ENCODE peak calls at places on chromosomes 1 and 21, in six cellular contexts. U, F, O, S, P and C are unnamed samples.

GRCh38 chr1:208254376-208254775 is 10.2 kb upstream of the PLXNA2 start:
- DNase-seq in P (no peak), U (no peak), F (no peak), S (no peak), O (no peak), C (no peak)

GRCh38 chr1:37861151-37861550 is 1.8 kb upstream of the MTF1 start:
- DNase-seq in F (peak), O (no peak), P (no peak), U (no peak), S (no peak), C (no peak)

GRCh38 chr1:238789916-238790667 is 596.3 kb upstream of the CHRM3 start:
- DNase-seq in O (peak), P (no peak), F (peak), S (no peak), U (no peak), C (no peak)

GRCh38 chr1:241579434-241579833 is 47.3 kb downstream of the KMO start:
- DNase-seq in P (no peak), S (no peak), F (no peak), O (no peak), U (no peak), C (no peak)

GRCh38 chr1:179313004-179313403 is 19.4 kb downstream of the SOAT1 start:
- DNase-seq in P (no peak), F (no peak), U (no peak), S (no peak), O (no peak), C (no peak)

GRCh38 chr1:1788646-1789431 is 10.6 kb upstream of the NADK start:
- DNase-seq in O (peak), S (peak), P (no peak), U (no peak), F (peak), C (no peak)

GRCh38 chr1:244296447-244296846 is 155.3 kb downstream of the ADSS2 start:
- DNase-seq in S (no peak), U (no peak), P (no peak), F (no peak), O (no peak), C (no peak)

GRCh38 chr1:245694476-245695195 is 539.9 kb downstream of the KIF26B start:
- DNase-seq in S (no peak), P (no peak), U (no peak), O (no peak), F (no peak), C (no peak)

GRCh38 chr21:41364308-41364707 is 2.5 kb downstream of the MX2 start:
- DNase-seq in S (no peak), F (peak), U (no peak), O (no peak), P (peak), C (no peak)

GRCh38 chr1:96865731-96866684 is 144.4 kb downstream of the PTBP2 start:
- DNase-seq in S (peak), O (no peak), U (no peak), P (no peak), F (peak), C (no peak)

GRCh38 chr1:97192872-97193572 is 471.4 kb downstream of the PTBP2 start:
- DNase-seq in S (peak), P (no peak), O (no peak), F (peak), U (no peak), C (no peak)

GRCh38 chr1:98045211-98046030 is 124.6 kb upstream of the DPYD start:
- DNase-seq in F (peak), U (no peak), O (peak), S (peak), P (no peak), C (no peak)

GRCh38 chr1:178341218-178341956 is 155.4 kb downstream of the CLEC20A start:
- DNase-seq in O (peak), P (peak), S (peak), U (peak), F (peak), C (no peak)

GRCh38 chr1:103900005-103900404 is 150.3 kb downstream of the AMY1C start:
- DNase-seq in O (no peak), P (no peak), F (no peak), U (no peak), S (no peak), C (no peak)

GRCh38 chr1:30757976-30758688 is 558 bp upstream of the LAPTM5 start:
- DNase-seq in P (no peak), S (no peak), U (no peak), O (no peak), F (no peak), C (no peak)

GRCh38 chr1:23751050-23751814 is 8.0 kb downstream of the ELOA start:
- DNase-seq in O (peak), U (no peak), P (no peak), F (peak), S (peak), C (peak)
- TF ChIP-seq CTCF in O (peak), U (peak), P (peak), F (peak), S (peak), C (peak)

DNA sequence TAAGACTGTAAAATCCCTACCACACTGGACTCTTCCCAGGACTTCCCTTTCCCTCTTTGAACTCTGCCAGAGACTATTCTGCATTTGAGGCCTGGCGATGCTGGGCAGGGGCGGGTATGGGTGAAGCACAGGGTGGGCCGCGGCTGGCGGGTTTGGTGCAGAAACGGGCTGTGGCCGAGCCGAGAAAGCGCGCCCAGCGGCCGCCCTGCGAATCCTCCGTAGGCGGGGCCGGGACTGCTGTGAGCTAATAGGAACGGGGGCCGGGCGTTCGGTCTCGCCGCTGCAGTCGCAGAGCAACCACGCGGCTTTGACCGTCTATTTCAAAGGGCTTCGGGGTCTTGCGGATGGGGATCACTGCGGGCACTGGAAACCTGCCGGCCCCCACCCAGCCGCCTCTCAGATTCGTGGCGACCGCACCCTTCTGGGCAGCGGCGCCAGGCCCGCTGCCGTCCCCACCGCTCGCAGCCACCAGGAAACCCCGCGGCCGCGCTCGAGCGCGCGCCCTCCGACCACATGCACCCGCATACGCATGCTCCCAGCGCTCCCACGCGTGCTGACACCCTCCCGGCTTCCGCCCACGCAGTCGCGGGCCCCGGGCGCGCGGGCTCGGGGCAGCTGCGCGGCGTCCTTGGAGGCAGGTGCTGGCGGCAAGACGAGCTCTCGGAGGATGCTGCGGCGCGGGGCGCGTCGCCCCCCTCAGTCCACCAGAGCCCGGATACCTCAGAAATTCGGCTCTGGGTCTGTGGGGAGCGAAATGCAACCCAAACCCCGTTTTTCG is 32.7 kb downstream of the DNTTIP2 start:
- DNase-seq in S (peak), U (peak), O (peak), P (peak), F (peak), C (peak)
- TF ChIP-seq CTCF in S (peak), U (peak), O (no peak), P (peak), F (peak), C (no peak)

GRCh38 chr1:233085566-233085965 is 135.2 kb downstream of the NTPCR start:
- DNase-seq in F (peak), S (peak), P (no peak), O (no peak), U (no peak), C (no peak)

GRCh38 chr1:233080286-233080685 is 129.9 kb downstream of the NTPCR start:
- DNase-seq in S (no peak), O (no peak), U (no peak), F (no peak), P (no peak), C (no peak)

GRCh38 chr1:233079586-233079985 is 129.2 kb downstream of the NTPCR start:
- DNase-seq in P (no peak), U (no peak), S (no peak), O (peak), F (no peak), C (no peak)

GRCh38 chr1:233081686-233082085 is 131.3 kb downstream of the NTPCR start:
- DNase-seq in O (no peak), P (no peak), U (no peak), S (peak), F (peak), C (no peak)

DNA sequence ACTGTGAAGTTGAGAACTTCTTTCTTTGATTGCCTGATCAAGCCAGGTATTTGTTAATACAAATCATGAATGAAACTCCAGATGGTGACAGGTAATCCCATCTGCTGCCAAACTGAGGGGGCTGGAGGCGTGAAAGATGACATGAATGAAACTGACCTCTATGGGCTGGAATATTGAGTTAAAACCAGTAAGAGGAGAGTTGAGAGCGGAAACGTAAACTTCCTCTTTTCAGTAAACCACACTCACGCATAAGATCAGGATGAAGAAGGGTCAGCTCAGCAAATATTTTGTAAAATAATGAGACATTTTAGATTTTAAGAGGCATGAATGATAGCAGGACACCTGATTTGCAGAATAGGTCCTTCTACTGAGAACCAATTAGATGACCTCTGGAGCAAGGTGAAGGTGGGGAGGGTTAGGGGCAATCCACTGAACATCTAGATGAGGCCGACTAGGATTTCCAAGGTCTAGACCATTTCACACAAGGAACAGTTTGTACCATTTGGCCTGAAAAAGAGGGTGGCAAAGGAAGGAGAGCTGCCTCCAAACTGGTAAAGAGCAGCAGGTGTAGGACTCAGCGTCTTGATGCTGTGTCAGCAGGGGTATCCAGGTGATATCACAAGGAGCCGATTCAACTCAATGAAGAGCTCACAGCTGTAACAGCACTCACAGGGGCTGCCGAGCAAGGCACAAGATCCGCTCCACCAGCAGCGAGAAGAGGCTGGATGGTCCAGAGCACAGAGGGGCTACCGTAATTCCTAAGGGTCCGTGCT is 132.6 kb downstream of the NTPCR start:
- DNase-seq in U (no peak), O (no peak), F (no peak), P (no peak), S (no peak), C (peak)
- TF ChIP-seq CTCF in U (no peak), O (no peak), F (no peak), P (no peak), S (no peak), C (no peak)

DNA sequence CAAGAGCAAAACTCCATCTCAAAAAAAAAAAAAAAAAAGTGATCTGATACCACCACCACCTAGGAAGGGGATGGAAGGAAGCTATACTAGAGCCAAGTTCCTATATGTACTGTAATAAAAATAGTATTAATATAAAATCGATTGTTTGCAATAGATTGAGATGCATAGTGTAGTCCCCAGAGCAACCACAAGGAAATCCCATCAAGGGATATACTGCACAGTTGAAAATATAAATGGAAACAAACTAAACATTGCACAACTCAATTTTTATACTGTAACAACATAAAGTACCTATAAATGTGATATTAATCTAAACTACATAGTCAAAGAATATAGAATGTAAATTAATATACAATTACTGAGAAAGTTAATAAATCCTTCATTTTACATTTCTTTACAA is 20.9 kb upstream of the PSMG1 start:
- DNase-seq in O (no peak), U (no peak), P (no peak), F (no peak), S (no peak), C (no peak)
- TF ChIP-seq CTCF in O (no peak), U (peak), P (peak), F (peak), S (peak), C (no peak)

GRCh38 chr1:23742670-23743286 is 493 bp upstream of the ELOA start:
- DNase-seq in U (peak), O (peak), F (peak), S (no peak), P (peak), C (no peak)
- TF ChIP-seq CTCF in U (no peak), O (no peak), F (no peak), S (no peak), P (no peak), C (no peak)